ENCODE peak calls at places on chromosomes 4 and X, in four cellular contexts. U is fibroblast of mammary gland, A is AG20443, B is NCI-H510A treated with DMSO at 0.1 percent for 48 hours. N is an unnamed sample.

GRCh38 chr4:96170198-96170597 is 330.3 kb downstream of the PDHA2 start:
- DNase-seq in U (no peak), A (no peak), B (peak; percentile 43), N (no peak)

GRCh38 chr4:121108557-121108956 is 36.2 kb upstream of the NDNF start:
- DNase-seq in U (no peak), A (no peak), B (no peak), N (no peak)

GRCh38 chr4:69096111-69096656 is at the start of gene UGT2B7:
- DNase-seq in U (no peak), A (no peak), B (peak; percentile 19), N (no peak)

GRCh38 chr4:147707892-147708672 is 23.8 kb upstream of the ARHGAP10 start:
- DNase-seq in U (peak; percentile 63), A (peak; percentile 48), B (peak; percentile 29), N (no peak)

GRCh38 chrX:42714981-42715688 is 62.8 kb downstream of the PPP1R2C start:
- DNase-seq in U (no peak), A (peak; percentile 12), B (peak; percentile 5), N (no peak)

GRCh38 chrX:23919148-23919547 is 11.3 kb downstream of the CXorf58 start:
- DNase-seq in U (no peak), A (no peak), B (no peak), N (no peak)

GRCh38 chr4:86401826-86402225 is 42.0 kb upstream of the MAPK10 start:
- DNase-seq in U (peak; percentile 82), A (no peak), B (no peak), N (no peak)

GRCh38 chr4:144350706-144351105 is 210.2 kb upstream of the GYPA start:
- DNase-seq in U (peak; percentile 24), A (no peak), B (no peak), N (no peak)

GRCh38 chrX:54807524-54808108 is at the start of gene MAGED2:
- DNase-seq in U (peak; percentile 3), A (peak; percentile 45), B (peak; percentile 60), N (no peak)